ENCODE peak calls at places on chromosome 13, in five cellular contexts. M is fibroblast of lung, N is HCT116, D is endodermal cell, V is DND-41. T is an unnamed sample.

GRCh38 chr13:103878891-103879605 is 812.8 kb upstream of the SLC10A2 start:
- DNase-seq in D (no peak), M (peak; percentile 46), N (no peak), V (no peak), T (no peak)

GRCh38 chr13:32261567-32261966 is 53.6 kb downstream of the ZAR1L start:
- DNase-seq in M (peak; percentile 95), D (no peak), N (no peak), V (no peak), T (peak; percentile 1)

GRCh38 chr13:102847272-102848234 is 1.7 kb downstream of the ERCC5 start:
- DNase-seq in V (peak; percentile 19), D (no peak), N (peak; percentile 19), M (peak; percentile 35), T (peak; percentile 81)

GRCh38 chr13:108961542-108962125 is 332.2 kb downstream of the MYO16 start:
- DNase-seq in V (no peak), D (no peak), N (peak; percentile 31), M (peak; percentile 43), T (peak; percentile 83)

GRCh38 chr13:35983206-35983605 is 148.0 kb downstream of the DCLK1 start:
- DNase-seq in D (no peak), V (no peak), N (no peak), M (no peak), T (no peak)

GRCh38 chr13:51626749-51627148 is 42.5 kb downstream of the WDFY2 start:
- DNase-seq in D (no peak), M (no peak), V (no peak), N (no peak), T (no peak)

GRCh38 chr13:40187836-40188591 is 478.4 kb downstream of the FOXO1 start:
- DNase-seq in M (peak; percentile 12), V (no peak), D (peak; percentile 69), N (no peak), T (no peak)

GRCh38 chr13:59691501-59692066 is 472.1 kb downstream of the DIAPH3 start:
- DNase-seq in D (no peak), V (no peak), M (peak; percentile 10), N (no peak), T (no peak)

GRCh38 chr13:87820221-87820620 is 149.1 kb downstream of the SLITRK5 start:
- DNase-seq in N (no peak), V (no peak), M (no peak), D (no peak), T (no peak)

GRCh38 chr13:20738616-20739015 is 35.1 kb downstream of the IL17D start:
- DNase-seq in N (no peak), D (no peak), V (no peak), M (no peak), T (no peak)

GRCh38 chr13:37642201-37642600 is 43.6 kb upstream of the POSTN start:
- DNase-seq in D (no peak), M (no peak), N (no peak), V (no peak), T (no peak)

GRCh38 chr13:109130093-109130835 is 500.9 kb downstream of the MYO16 start:
- DNase-seq in M (no peak), D (no peak), V (no peak), N (no peak), T (no peak)

GRCh38 chr13:78147905-78148304 is 229.3 kb upstream of the EDNRB start:
- DNase-seq in D (no peak), M (peak; percentile 92), N (no peak), V (no peak), T (no peak)

GRCh38 chr13:40161008-40161694 is 505.3 kb downstream of the FOXO1 start:
- DNase-seq in V (no peak), D (no peak), N (no peak), M (no peak), T (peak; percentile 69)

GRCh38 chr13:76837811-76838210 is 48.4 kb downstream of the KCTD12 start:
- DNase-seq in D (no peak), M (no peak), V (no peak), N (no peak), T (no peak)

GRCh38 chr13:47241446-47241845 is 344.6 kb upstream of the HTR2A start:
- DNase-seq in V (no peak), N (no peak), D (peak; percentile 63), M (no peak), T (peak; percentile 43)

GRCh38 chr13:80900557-80900956 is 559.6 kb upstream of the SPRY2 start:
- DNase-seq in V (no peak), D (no peak), M (no peak), N (no peak), T (no peak)
- H3K9ac ChIP-seq in V (no peak overlapping the region), D (no peak overlapping the region), M (no peak overlapping the region), N (no peak overlapping the region), T (no peak overlapping the region)

GRCh38 chr13:26185720-26186119 is 36.4 kb downstream of the RNF6 start:
- DNase-seq in N (no peak), D (no peak), M (no peak), V (no peak), T (no peak)
- H3K9ac ChIP-seq in N (no peak overlapping the region), D (no peak overlapping the region), M (peak overlapping the region; percentile 72), V (no peak overlapping the region), T (peak overlapping the region; percentile 68)

GRCh38 chr13:97282705-97283104 is 60.6 kb downstream of the MBNL2 start:
- DNase-seq in V (no peak), D (no peak), N (no peak), M (peak; percentile 61), T (no peak)
- H3K9ac ChIP-seq in V (no peak overlapping the region), D (no peak overlapping the region), N (no peak overlapping the region), M (no peak overlapping the region), T (no peak overlapping the region)

GRCh38 chr13:99985886-99986527 is 4.4 kb downstream of the ZIC2 start:
- DNase-seq in M (no peak), N (no peak), V (no peak), D (peak; percentile 35), T (no peak)
- H3K9ac ChIP-seq in M (no peak overlapping the region), N (no peak overlapping the region), V (no peak overlapping the region), D (peak overlapping the region; percentile 68), T (no peak overlapping the region)

DNA sequence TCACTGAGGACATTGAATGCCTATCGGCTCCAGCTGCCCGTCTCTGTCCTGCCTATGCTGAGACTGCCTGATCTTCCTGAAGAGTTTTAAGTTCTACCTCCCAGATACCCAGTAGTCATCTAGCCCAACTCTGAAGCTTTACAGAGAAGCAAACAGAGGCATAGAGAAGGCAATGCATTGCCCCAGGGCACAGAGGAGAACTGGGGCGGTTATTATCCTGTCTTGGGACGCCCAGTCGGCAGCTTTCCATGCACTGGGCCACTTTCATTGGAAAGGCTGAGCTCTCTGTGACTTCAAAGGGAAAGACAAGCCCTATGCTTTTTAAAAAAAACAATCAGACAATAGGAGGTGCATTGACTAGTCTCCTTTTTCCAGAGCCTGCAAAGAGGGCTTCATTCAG is 71.6 kb downstream of the HSPH1 start:
- DNase-seq in N (no peak), V (no peak), M (no peak), D (no peak), T (no peak)
- H3K9ac ChIP-seq in N (no peak overlapping the region), V (no peak overlapping the region), M (no peak overlapping the region), D (no peak overlapping the region), T (no peak overlapping the region)

GRCh38 chr13:33799950-33800592 is 17.9 kb upstream of the RFC3 start:
- DNase-seq in D (no peak), M (peak; percentile 48), V (no peak), N (peak; percentile 12), T (peak; percentile 87)

GRCh38 chr13:33796095-33796494 is 21.9 kb upstream of the RFC3 start:
- DNase-seq in D (no peak), M (no peak), N (no peak), V (no peak), T (no peak)

GRCh38 chr13:33797622-33798021 is 20.3 kb upstream of the RFC3 start:
- DNase-seq in D (no peak), M (peak; percentile 45), N (no peak), V (no peak), T (peak; percentile 53)

GRCh38 chr13:33800646-33801186 is 17.2 kb upstream of the RFC3 start:
- DNase-seq in D (no peak), V (no peak), N (no peak), M (no peak), T (peak; percentile 60)

GRCh38 chr13:33798023-33798422 is 19.9 kb upstream of the RFC3 start:
- DNase-seq in D (no peak), V (no peak), N (no peak), M (no peak), T (peak; percentile 52)
- H3K9ac ChIP-seq in D (no peak overlapping the region), V (no peak overlapping the region), N (no peak overlapping the region), M (no peak overlapping the region), T (peak overlapping the region; percentile 62)

GRCh38 chr13:27039171-27039701 is 132.4 kb downstream of the USP12 start:
- DNase-seq in N (no peak), D (no peak), V (no peak), M (no peak), T (no peak)
- H3K9ac ChIP-seq in N (no peak overlapping the region), D (no peak overlapping the region), V (no peak overlapping the region), M (no peak overlapping the region), T (no peak overlapping the region)